ENCODE peak calls at places on chromosomes 4 and X, in eight cellular contexts. One of them, this sample, is unnamed.
A peak's percentile ranks its signal among the peaks of the same experiment; 100 is the strongest.

GRCh38 chrX:349702-350101 is 31.1 kb upstream of the GTPBP6 start:
- DNase-seq in ovary: peak; percentile 3
- DNase-seq in suprapubic skin: no peak
- DNase-seq in A549: no peak
- DNase-seq in tibial nerve: no peak
- DNase-seq in sigmoid colon: no peak
- DNase-seq in stomach: no peak
- DNase-seq in H1: no peak
- DNase-seq in this sample: no peak

GRCh38 chrX:138986235-138986634 is 274.7 kb upstream of the FGF13 start:
- DNase-seq in ovary: no peak
- DNase-seq in suprapubic skin: no peak
- DNase-seq in A549: no peak
- DNase-seq in tibial nerve: no peak
- DNase-seq in sigmoid colon: no peak
- DNase-seq in stomach: no peak
- DNase-seq in H1: no peak
- DNase-seq in this sample: no peak

GRCh38 chrX:23902419-23902818 is 5.3 kb downstream of the APOO start:
- DNase-seq in ovary: no peak
- DNase-seq in suprapubic skin: no peak
- DNase-seq in A549: no peak
- DNase-seq in tibial nerve: no peak
- DNase-seq in sigmoid colon: no peak
- DNase-seq in stomach: no peak
- DNase-seq in H1: no peak
- DNase-seq in this sample: no peak

GRCh38 chr4:89307446-89308160 is at the start of gene GPRIN3:
- DNase-seq in ovary: peak; percentile 60
- DNase-seq in suprapubic skin: peak; percentile 71
- DNase-seq in A549: no peak
- DNase-seq in tibial nerve: peak; percentile 16
- DNase-seq in sigmoid colon: peak; percentile 72
- DNase-seq in stomach: peak; percentile 61
- DNase-seq in H1: peak; percentile 81
- DNase-seq in this sample: peak; percentile 94

GRCh38 chr4:16684083-16684482 is 214.4 kb downstream of the LDB2 start:
- DNase-seq in ovary: no peak
- DNase-seq in suprapubic skin: no peak
- DNase-seq in A549: no peak
- DNase-seq in tibial nerve: no peak
- DNase-seq in sigmoid colon: no peak
- DNase-seq in stomach: no peak
- DNase-seq in H1: no peak
- DNase-seq in this sample: no peak

GRCh38 chrX:39262641-39263040 is 461.4 kb downstream of the MID1IP1 start:
- DNase-seq in ovary: no peak
- DNase-seq in suprapubic skin: no peak
- DNase-seq in A549: no peak
- DNase-seq in tibial nerve: no peak
- DNase-seq in sigmoid colon: no peak
- DNase-seq in stomach: no peak
- DNase-seq in H1: no peak
- DNase-seq in this sample: no peak

GRCh38 chr4:151356510-151356909 is 31.1 kb upstream of the SH3D19 start:
- DNase-seq in ovary: no peak
- DNase-seq in suprapubic skin: no peak
- DNase-seq in A549: no peak
- DNase-seq in tibial nerve: no peak
- DNase-seq in sigmoid colon: no peak
- DNase-seq in stomach: no peak
- DNase-seq in H1: no peak
- DNase-seq in this sample: no peak

GRCh38 chr4:144204431-144204830 is 63.9 kb upstream of the GYPA start:
- DNase-seq in ovary: no peak
- DNase-seq in suprapubic skin: no peak
- DNase-seq in A549: no peak
- DNase-seq in tibial nerve: no peak
- DNase-seq in sigmoid colon: no peak
- DNase-seq in stomach: no peak
- DNase-seq in H1: no peak
- DNase-seq in this sample: no peak

GRCh38 chr4:127558489-127559407 is 74.0 kb upstream of the INTU start:
- DNase-seq in ovary: no peak
- DNase-seq in suprapubic skin: no peak
- DNase-seq in A549: no peak
- DNase-seq in tibial nerve: no peak
- DNase-seq in sigmoid colon: no peak
- DNase-seq in stomach: no peak
- DNase-seq in H1: no peak
- DNase-seq in this sample: no peak

GRCh38 chr4:70688795-70689231 is 481 bp downstream of the UTP3 start:
- DNase-seq in ovary: no peak
- DNase-seq in suprapubic skin: peak; percentile 69
- DNase-seq in A549: no peak
- DNase-seq in tibial nerve: no peak
- DNase-seq in sigmoid colon: no peak
- DNase-seq in stomach: no peak
- DNase-seq in H1: no peak
- DNase-seq in this sample: no peak

GRCh38 chr4:752196-752861 is 46.7 kb downstream of the PCGF3 start:
- DNase-seq in ovary: no peak
- DNase-seq in suprapubic skin: no peak
- DNase-seq in A549: no peak
- DNase-seq in tibial nerve: no peak
- DNase-seq in sigmoid colon: no peak
- DNase-seq in stomach: no peak
- DNase-seq in H1: no peak
- DNase-seq in this sample: no peak

GRCh38 chr4:55125763-55126541 is 557 bp upstream of the KDR start:
- DNase-seq in ovary: no peak
- DNase-seq in suprapubic skin: no peak
- DNase-seq in A549: no peak
- DNase-seq in tibial nerve: no peak
- DNase-seq in sigmoid colon: no peak
- DNase-seq in stomach: no peak
- DNase-seq in H1: peak; percentile 49
- DNase-seq in this sample: peak; percentile 25

GRCh38 chr4:172726001-172726423 is 442.6 kb upstream of the GALNT7 start:
- DNase-seq in ovary: no peak
- DNase-seq in suprapubic skin: no peak
- DNase-seq in A549: peak; percentile 13
- DNase-seq in tibial nerve: no peak
- DNase-seq in sigmoid colon: no peak
- DNase-seq in stomach: peak; percentile 26
- DNase-seq in H1: no peak
- DNase-seq in this sample: no peak

GRCh38 chrX:70979136-70979762 is 48.4 kb upstream of the SLC7A3 start:
- DNase-seq in ovary: no peak
- DNase-seq in suprapubic skin: no peak
- DNase-seq in A549: peak; percentile 18
- DNase-seq in tibial nerve: no peak
- DNase-seq in sigmoid colon: no peak
- DNase-seq in stomach: no peak
- DNase-seq in H1: peak; percentile 41
- DNase-seq in this sample: no peak

GRCh38 chrX:109954955-109955354 is 48.0 kb upstream of the TMEM164 start:
- DNase-seq in ovary: no peak
- DNase-seq in suprapubic skin: no peak
- DNase-seq in A549: no peak
- DNase-seq in tibial nerve: no peak
- DNase-seq in sigmoid colon: no peak
- DNase-seq in stomach: no peak
- DNase-seq in H1: no peak
- DNase-seq in this sample: no peak

GRCh38 chrX:56232221-56233082 is at the start of gene KLF8:
- DNase-seq in ovary: peak; percentile 59
- DNase-seq in suprapubic skin: peak; percentile 71
- DNase-seq in A549: no peak
- DNase-seq in tibial nerve: peak; percentile 39
- DNase-seq in sigmoid colon: peak; percentile 76
- DNase-seq in stomach: peak; percentile 44
- DNase-seq in H1: peak; percentile 56
- DNase-seq in this sample: peak; percentile 68

GRCh38 chr4:108622022-108622421 is 1.6 kb downstream of the RPL34 start:
- DNase-seq in ovary: no peak
- DNase-seq in suprapubic skin: no peak
- DNase-seq in A549: no peak
- DNase-seq in tibial nerve: no peak
- DNase-seq in sigmoid colon: no peak
- DNase-seq in stomach: no peak
- DNase-seq in H1: no peak
- DNase-seq in this sample: no peak

GRCh38 chrX:140099221-140099620 is 133.9 kb upstream of the CXorf66 start:
- DNase-seq in ovary: no peak
- DNase-seq in suprapubic skin: no peak
- DNase-seq in A549: no peak
- DNase-seq in tibial nerve: no peak
- DNase-seq in sigmoid colon: no peak
- DNase-seq in stomach: no peak
- DNase-seq in H1: no peak
- DNase-seq in this sample: no peak

GRCh38 chr4:120842046-120842445 is 80.5 kb downstream of the PRDM5 start:
- DNase-seq in ovary: no peak
- DNase-seq in suprapubic skin: no peak
- DNase-seq in A549: no peak
- DNase-seq in tibial nerve: no peak
- DNase-seq in sigmoid colon: no peak
- DNase-seq in stomach: no peak
- DNase-seq in H1: no peak
- DNase-seq in this sample: no peak
- H3K27ac ChIP-seq in ovary: no peak overlapping the region
- H3K27ac ChIP-seq in suprapubic skin: no peak overlapping the region
- H3K27ac ChIP-seq in A549: no peak overlapping the region
- H3K27ac ChIP-seq in tibial nerve: no peak overlapping the region
- H3K27ac ChIP-seq in sigmoid colon: no peak overlapping the region
- H3K27ac ChIP-seq in stomach: no peak overlapping the region
- H3K27ac ChIP-seq in H1: no peak overlapping the region
- H3K27ac ChIP-seq in this sample: no peak overlapping the region

DNA sequence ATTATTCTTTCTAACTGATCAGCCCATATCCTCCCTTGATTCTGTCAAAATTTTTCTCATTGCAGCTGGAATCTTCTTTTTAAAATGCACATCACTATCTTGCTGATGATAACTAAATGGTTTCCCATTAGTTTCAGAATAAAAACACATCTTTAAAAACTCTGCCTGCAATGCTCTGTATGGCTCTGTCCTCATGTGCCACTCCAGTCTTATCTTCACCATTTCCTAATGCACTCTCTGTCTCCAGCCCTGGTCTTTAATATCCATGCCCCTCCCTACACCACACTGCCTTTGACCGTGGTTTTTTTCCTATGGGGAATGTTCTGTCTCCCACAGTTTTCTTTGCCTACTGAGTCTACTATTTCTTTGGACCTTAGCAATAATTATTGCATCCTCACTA is 244.1 kb upstream of the ARSJ start:
- DNase-seq in ovary: no peak
- DNase-seq in suprapubic skin: no peak
- DNase-seq in A549: no peak
- DNase-seq in tibial nerve: no peak
- DNase-seq in sigmoid colon: no peak
- DNase-seq in stomach: no peak
- DNase-seq in H1: no peak
- DNase-seq in this sample: no peak
- TF ChIP-seq EP300 in ovary: no peak
- TF ChIP-seq EP300 in suprapubic skin: no peak
- TF ChIP-seq EP300 in A549: no peak
- TF ChIP-seq EP300 in tibial nerve: no peak
- TF ChIP-seq EP300 in sigmoid colon: no peak
- TF ChIP-seq EP300 in stomach: no peak
- TF ChIP-seq EP300 in H1: no peak
- TF ChIP-seq EP300 in this sample: no peak

GRCh38 chr4:98662055-98662453 is 3.6 kb upstream of the TSPAN5 start:
- DNase-seq in ovary: no peak
- DNase-seq in suprapubic skin: no peak
- DNase-seq in A549: no peak
- DNase-seq in tibial nerve: no peak
- DNase-seq in sigmoid colon: no peak
- DNase-seq in stomach: no peak
- DNase-seq in H1: no peak
- DNase-seq in this sample: no peak

GRCh38 chr4:98663226-98664006 is 5.0 kb upstream of the TSPAN5 start:
- DNase-seq in ovary: no peak
- DNase-seq in suprapubic skin: no peak
- DNase-seq in A549: no peak
- DNase-seq in tibial nerve: peak; percentile 15
- DNase-seq in sigmoid colon: no peak
- DNase-seq in stomach: no peak
- DNase-seq in H1: no peak
- DNase-seq in this sample: no peak

GRCh38 chr4:98661356-98662054 is 3.1 kb upstream of the TSPAN5 start:
- DNase-seq in ovary: no peak
- DNase-seq in suprapubic skin: no peak
- DNase-seq in A549: no peak
- DNase-seq in tibial nerve: no peak
- DNase-seq in sigmoid colon: no peak
- DNase-seq in stomach: no peak
- DNase-seq in H1: no peak
- DNase-seq in this sample: peak; percentile 33

GRCh38 chr4:98664959-98665358 is 6.5 kb upstream of the TSPAN5 start:
- DNase-seq in ovary: no peak
- DNase-seq in suprapubic skin: no peak
- DNase-seq in A549: no peak
- DNase-seq in tibial nerve: no peak
- DNase-seq in sigmoid colon: no peak
- DNase-seq in stomach: no peak
- DNase-seq in H1: no peak
- DNase-seq in this sample: no peak

DNA sequence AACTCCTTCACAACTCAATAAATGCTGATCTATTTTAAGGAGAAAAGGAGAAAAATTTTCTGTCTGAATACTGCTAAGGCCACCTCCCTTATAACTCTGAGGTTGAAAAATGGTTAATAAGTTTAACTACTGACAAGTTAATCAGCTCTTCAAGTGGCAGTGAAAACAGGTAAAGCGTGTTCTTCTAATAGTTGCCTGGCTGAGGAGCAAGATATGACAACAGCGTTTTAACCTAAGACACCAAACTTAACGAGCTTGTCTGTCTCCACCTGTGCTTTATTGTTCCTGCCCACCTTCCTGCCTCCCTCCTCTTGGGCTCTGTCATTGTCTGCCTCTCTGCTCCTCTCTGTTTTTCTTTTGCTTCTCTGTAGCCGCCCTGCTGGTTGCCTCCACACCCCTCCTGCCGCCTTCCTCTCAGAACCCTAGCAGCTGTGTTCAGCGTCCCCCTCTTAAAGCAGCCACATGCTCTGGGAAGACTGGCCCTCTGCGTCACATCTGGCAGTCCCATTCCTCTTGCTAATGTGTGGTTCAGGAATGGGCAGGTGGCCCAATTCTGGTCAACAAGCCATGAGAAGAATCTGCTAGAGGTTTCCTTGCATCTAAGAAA is 4.3 kb upstream of the TSPAN5 start:
- DNase-seq in ovary: no peak
- DNase-seq in suprapubic skin: no peak
- DNase-seq in A549: no peak
- DNase-seq in tibial nerve: no peak
- DNase-seq in sigmoid colon: no peak
- DNase-seq in stomach: no peak
- DNase-seq in H1: peak; percentile 64
- DNase-seq in this sample: no peak
- H3K27ac ChIP-seq in ovary: no peak overlapping the region
- H3K27ac ChIP-seq in suprapubic skin: peak overlapping the region; percentile 70
- H3K27ac ChIP-seq in A549: no peak overlapping the region
- H3K27ac ChIP-seq in tibial nerve: no peak overlapping the region
- H3K27ac ChIP-seq in sigmoid colon: no peak overlapping the region
- H3K27ac ChIP-seq in stomach: peak overlapping the region; percentile 42
- H3K27ac ChIP-seq in H1: no peak overlapping the region
- H3K27ac ChIP-seq in this sample: no peak overlapping the region

GRCh38 chrX:145484740-145485139 is 237.4 kb downstream of the SPANXN1 start:
- DNase-seq in ovary: no peak
- DNase-seq in suprapubic skin: no peak
- DNase-seq in A549: no peak
- DNase-seq in tibial nerve: no peak
- DNase-seq in sigmoid colon: no peak
- DNase-seq in stomach: no peak
- DNase-seq in H1: no peak
- DNase-seq in this sample: no peak
- TF ChIP-seq EP300 in ovary: no peak
- TF ChIP-seq EP300 in suprapubic skin: no peak
- TF ChIP-seq EP300 in A549: no peak
- TF ChIP-seq EP300 in tibial nerve: no peak
- TF ChIP-seq EP300 in sigmoid colon: no peak
- TF ChIP-seq EP300 in stomach: no peak
- TF ChIP-seq EP300 in H1: no peak
- TF ChIP-seq EP300 in this sample: no peak

This sample was measured in upper lobe of left lung.